ENCODE peak calls at places on chromosomes 11 and 22, in four cellular contexts. F, B, Z and N are unnamed samples.

GRCh38 chr11:829116-829945 is 1.6 kb downstream of the CRACR2B start:
- DNase-seq in F (peak; percentile 76), B (peak; percentile 42), Z (no peak), N (peak; percentile 58)

GRCh38 chr11:61331636-61332035 is 1.3 kb downstream of the DDB1 start:
- DNase-seq in F (no peak), B (no peak), Z (no peak), N (no peak)

GRCh38 chr11:10669258-10670033 is 24.1 kb downstream of the IRAG1 start:
- DNase-seq in F (no peak), B (no peak), Z (peak; percentile 76), N (no peak)

GRCh38 chr11:2592559-2593392 is 107.0 kb downstream of the KCNQ1OT1 start:
- DNase-seq in F (no peak), B (no peak), Z (no peak), N (no peak)

GRCh38 chr22:50250555-50251471 is at the start of gene HDAC10:
- DNase-seq in F (peak; percentile 92), B (peak; percentile 90), Z (peak; percentile 74), N (peak; percentile 86)

GRCh38 chr11:116537736-116538135 is 235.1 kb downstream of the BUD13 start:
- DNase-seq in F (no peak), B (no peak), Z (no peak), N (no peak)

GRCh38 chr11:24759742-24760141 is 262.9 kb downstream of the LUZP2 start:
- DNase-seq in F (no peak), B (no peak), Z (no peak), N (no peak)

GRCh38 chr11:118295834-118296454 is 8.6 kb upstream of the CD3E start:
- DNase-seq in F (no peak), B (peak; percentile 54), Z (peak; percentile 12), N (no peak)

GRCh38 chr11:70399681-70400112 is 1.4 kb downstream of the CTTN start:
- DNase-seq in F (peak; percentile 57), B (peak; percentile 85), Z (peak; percentile 97), N (peak; percentile 58)

GRCh38 chr11:85884581-85885021 is 29.4 kb downstream of the CCDC83 start:
- DNase-seq in F (no peak), B (no peak), Z (peak; percentile 36), N (no peak)

GRCh38 chr11:68039526-68040086 is 781 bp downstream of the TCIRG1 start:
- DNase-seq in F (peak; percentile 53), B (no peak), Z (no peak), N (no peak)

GRCh38 chr11:16912607-16913006 is 101.6 kb downstream of the PLEKHA7 start:
- DNase-seq in F (no peak), B (no peak), Z (no peak), N (peak; percentile 31)

GRCh38 chr11:76219243-76219642 is 12.9 kb upstream of the WNT11 start:
- DNase-seq in F (no peak), B (no peak), Z (no peak), N (no peak)

GRCh38 chr22:32475428-32476010 is 908 bp downstream of the FBXO7 start:
- DNase-seq in F (peak; percentile 45), B (peak; percentile 49), Z (no peak), N (peak; percentile 32)

GRCh38 chr11:98307827-98308491 is 712.8 kb upstream of the CNTN5 start:
- DNase-seq in F (no peak), B (no peak), Z (no peak), N (no peak)

GRCh38 chr11:133425245-133425644 is 107.1 kb downstream of the OPCML start:
- DNase-seq in F (no peak), B (no peak), Z (no peak), N (no peak)

GRCh38 chr22:43783777-43784176 is 28.3 kb downstream of the EFCAB6 start:
- DNase-seq in F (no peak), B (peak; percentile 27), Z (no peak), N (no peak)

GRCh38 chr11:74670171-74670570 is 61.1 kb downstream of the CHRDL2 start:
- DNase-seq in F (peak; percentile 35), B (no peak), Z (no peak), N (no peak)

GRCh38 chr22:39396156-39396796 is 3.3 kb upstream of the TAB1 start:
- DNase-seq in F (no peak), B (no peak), Z (peak; percentile 22), N (no peak)

GRCh38 chr11:57751676-57752253 is at the start of gene BTBD18:
- DNase-seq in F (peak; percentile 54), B (peak; percentile 84), Z (peak; percentile 58), N (peak; percentile 60)

GRCh38 chr11:66970808-66971442 is 4.2 kb upstream of the C11orf86 start:
- DNase-seq in F (no peak), B (peak; percentile 23), Z (peak; percentile 100), N (no peak)

GRCh38 chr11:35239476-35240075 is 100.6 kb downstream of the CD44 start:
- DNase-seq in F (no peak), B (no peak), Z (no peak), N (no peak)

GRCh38 chr11:7574491-7575129 is 60.8 kb downstream of the PPFIBP2 start:
- DNase-seq in F (no peak), B (peak; percentile 79), Z (no peak), N (no peak)

GRCh38 chr11:12810497-12810896 is 136.3 kb downstream of the TEAD1 start:
- DNase-seq in F (no peak), B (no peak), Z (peak; percentile 64), N (no peak)

GRCh38 chr11:119236891-119237290 is 30.8 kb downstream of the CBL start:
- DNase-seq in F (no peak), B (no peak), Z (peak; percentile 84), N (no peak)

GRCh38 chr11:132910016-132910760 is 622.1 kb downstream of the OPCML start:
- DNase-seq in F (no peak), B (no peak), Z (no peak), N (no peak)

GRCh38 chr11:111298466-111299110 is at the start of gene POU2AF3:
- DNase-seq in F (no peak), B (peak; percentile 36), Z (no peak), N (peak; percentile 43)
- H3K23ac ChIP-seq in F (no peak within 1 kb of the TSS), B (no peak within 1 kb of the TSS), Z (no peak within 1 kb of the TSS), N (no peak within 1 kb of the TSS)

GRCh38 chr22:37153901-37154300 is 4.2 kb upstream of the IL2RB start:
- DNase-seq in F (no peak), B (no peak), Z (no peak), N (no peak)
- H3K56ac ChIP-seq in F (no peak overlapping the region), B (no peak overlapping the region), Z (no peak overlapping the region), N (no peak overlapping the region)

DNA sequence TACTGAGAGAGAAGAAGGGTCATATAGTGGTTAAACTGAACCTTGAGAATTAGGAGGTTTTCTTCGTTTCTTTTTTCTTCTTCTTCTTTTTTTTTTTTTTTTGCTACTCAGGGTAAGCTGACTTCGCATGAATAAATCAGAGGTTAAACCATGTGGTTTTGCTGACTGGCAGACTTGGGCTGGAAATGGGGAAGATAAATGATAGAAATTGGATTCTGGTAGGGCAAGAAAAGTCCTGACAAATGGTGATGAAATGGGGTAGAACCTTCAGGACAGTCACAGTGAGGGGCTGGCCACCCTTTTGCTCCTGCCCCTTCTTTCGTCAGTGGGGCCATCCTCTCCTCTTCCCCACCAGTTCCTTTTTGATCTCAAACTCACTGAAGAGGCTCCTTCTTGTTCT is 1.6 kb upstream of the SWAP70 start:
- DNase-seq in F (no peak), B (no peak), Z (no peak), N (no peak)
- H2BK120ac ChIP-seq in F (no peak overlapping the region), B (no peak overlapping the region), Z (no peak overlapping the region), N (no peak overlapping the region)

GRCh38 chr11:78200553-78200952 is 11.8 kb downstream of the USP35 start:
- DNase-seq in F (no peak), B (no peak), Z (no peak), N (no peak)

GRCh38 chr11:78201096-78201495 is 12.4 kb downstream of the USP35 start:
- DNase-seq in F (no peak), B (no peak), Z (no peak), N (no peak)

GRCh38 chr11:78199015-78199652 is 10.4 kb downstream of the USP35 start:
- DNase-seq in F (no peak), B (no peak), Z (no peak), N (no peak)

GRCh38 chr11:78200061-78200460 is 11.3 kb downstream of the USP35 start:
- DNase-seq in F (no peak), B (no peak), Z (no peak), N (no peak)

GRCh38 chr11:78199653-78200015 is 10.9 kb downstream of the USP35 start:
- DNase-seq in F (no peak), B (no peak), Z (no peak), N (no peak)
- H3K23ac ChIP-seq in F (no peak overlapping the region), B (no peak overlapping the region), Z (no peak overlapping the region), N (no peak overlapping the region)

GRCh38 chr11:103622296-103622695 is 414.1 kb upstream of the DDI1 start:
- DNase-seq in F (no peak), B (no peak), Z (no peak), N (no peak)
- H3K56ac ChIP-seq in F (no peak overlapping the region), B (no peak overlapping the region), Z (no peak overlapping the region), N (no peak overlapping the region)

GRCh38 chr11:62925308-62925707 is 4.1 kb upstream of the CHRM1 start:
- DNase-seq in F (peak; percentile 76), B (peak; percentile 84), Z (no peak), N (peak; percentile 83)

GRCh38 chr11:62921573-62922188 is 518 bp upstream of the CHRM1 start:
- DNase-seq in F (no peak), B (no peak), Z (peak; percentile 17), N (no peak)

GRCh38 chr11:62922653-62923371 is 1.6 kb upstream of the CHRM1 start:
- DNase-seq in F (peak; percentile 87), B (peak; percentile 40), Z (no peak), N (no peak)

GRCh38 chr11:62922189-62922589 is 1.0 kb upstream of the CHRM1 start:
- DNase-seq in F (no peak), B (no peak), Z (no peak), N (no peak)

GRCh38 chr11:62923634-62924411 is 2.7 kb upstream of the CHRM1 start:
- DNase-seq in F (peak; percentile 71), B (peak; percentile 36), Z (no peak), N (no peak)
- H2BK120ac ChIP-seq in F (no peak overlapping the region), B (no peak overlapping the region), Z (no peak overlapping the region), N (no peak overlapping the region)

DNA sequence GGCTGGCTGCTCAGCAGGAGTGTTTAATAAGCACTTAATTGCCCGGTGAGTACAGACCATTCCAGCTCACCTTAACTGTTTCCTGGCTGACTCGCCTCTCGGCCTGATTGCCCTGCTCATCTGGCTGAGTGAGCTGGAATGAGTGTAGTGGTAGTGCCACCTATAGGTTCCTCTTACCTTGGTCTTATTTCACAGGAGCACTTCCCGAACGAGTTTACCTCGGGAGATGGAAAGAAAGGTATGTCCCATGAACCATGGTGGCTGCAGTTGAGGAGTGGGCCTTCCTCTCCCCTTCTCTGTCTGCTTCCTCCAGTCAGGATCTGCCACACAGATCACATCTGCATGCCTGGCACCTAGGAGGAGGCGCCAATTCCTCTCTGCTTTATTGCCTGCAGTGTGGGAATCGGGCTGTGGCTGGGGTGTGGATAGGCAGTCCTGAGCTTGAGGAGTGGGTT is 26.7 kb downstream of the UPB1 start:
- DNase-seq in F (peak; percentile 69), B (peak; percentile 95), Z (peak; percentile 60), N (peak; percentile 89)
- H3K23ac ChIP-seq in F (no peak overlapping the region), B (no peak overlapping the region), Z (no peak overlapping the region), N (no peak overlapping the region)